ENCODE peak calls at places on chromosomes 13 and 19, in five cellular contexts. F is gastrocnemius medialis, A is body of pancreas, D is A549, T is stomach. B is an unnamed sample.

GRCh38 chr19:5138606-5139594 is 170.0 kb downstream of the KDM4B start:
- DNase-seq in F (no peak), A (no peak), D (no peak), T (peak; percentile 56), B (no peak)

GRCh38 chr19:40467007-40467565 is 285 bp downstream of the SPTBN4 start:
- DNase-seq in F (no peak), A (peak; percentile 20), D (no peak), T (no peak), B (no peak)

GRCh38 chr13:109804654-109805053 is 18.3 kb upstream of the IRS2 start:
- DNase-seq in F (no peak), A (no peak), D (no peak), T (no peak), B (no peak)

GRCh38 chr13:64234255-64234654 is 2818.6 kb upstream of the PCDH20 start:
- DNase-seq in F (no peak), A (no peak), D (no peak), T (no peak), B (no peak)

GRCh38 chr13:47332149-47332548 is 435.3 kb upstream of the HTR2A start:
- DNase-seq in F (no peak), A (no peak), D (no peak), T (no peak), B (no peak)

GRCh38 chr19:45953676-45954075 is 20.0 kb downstream of the NOVA2 start:
- DNase-seq in F (no peak), A (no peak), D (no peak), T (no peak), B (no peak)

GRCh38 chr13:33263976-33264619 is 21.5 kb downstream of the STARD13 start:
- DNase-seq in F (peak; percentile 30), A (no peak), D (no peak), T (no peak), B (no peak)

GRCh38 chr13:45296259-45296658 is 44.7 kb downstream of the TPT1 start:
- DNase-seq in F (no peak), A (no peak), D (no peak), T (no peak), B (no peak)

GRCh38 chr19:29266603-29267002 is 53.7 kb upstream of the UQCRFS1 start:
- DNase-seq in F (no peak), A (no peak), D (no peak), T (no peak), B (no peak)

GRCh38 chr19:35328851-35329285 is at the start of gene CD22:
- DNase-seq in F (no peak), A (no peak), D (no peak), T (no peak), B (no peak)

GRCh38 chr19:33193864-33194362 is at the start of gene LRP3:
- DNase-seq in F (no peak), A (peak; percentile 41), D (peak; percentile 55), T (peak; percentile 52), B (peak; percentile 64)

GRCh38 chr13:108269601-108270328 is at the start of gene TNFSF13B:
- DNase-seq in F (peak; percentile 17), A (peak; percentile 51), D (peak; percentile 4), T (peak; percentile 43), B (peak; percentile 39)

GRCh38 chr13:103692442-103692841 is 626.2 kb upstream of the SLC10A2 start:
- DNase-seq in F (no peak), A (no peak), D (no peak), T (no peak), B (no peak)

GRCh38 chr13:39675904-39676303 is 20.4 kb downstream of the COG6 start:
- DNase-seq in F (no peak), A (no peak), D (no peak), T (no peak), B (no peak)

GRCh38 chr19:37959665-37960114 is 52.7 kb downstream of the SIPA1L3 start:
- DNase-seq in F (no peak), A (no peak), D (no peak), T (no peak), B (no peak)

GRCh38 chr19:17475541-17476115 is 5.3 kb downstream of the SLC27A1 start:
- DNase-seq in F (peak; percentile 83), A (peak; percentile 69), D (no peak), T (peak; percentile 65), B (peak; percentile 52)

GRCh38 chr19:36876993-36877938 is 26.6 kb downstream of the ZNF345 start:
- DNase-seq in F (no peak), A (no peak), D (peak; percentile 12), T (no peak), B (no peak)

GRCh38 chr13:42333613-42334328 is 61.8 kb downstream of the AKAP11 start:
- DNase-seq in F (no peak), A (no peak), D (peak; percentile 41), T (no peak), B (peak; percentile 5)

GRCh38 chr13:30615851-30616311 is 1.8 kb upstream of the USPL1 start:
- DNase-seq in F (no peak), A (no peak), D (no peak), T (no peak), B (no peak)

GRCh38 chr13:42054798-42055499 is 6.5 kb downstream of the DGKH start:
- DNase-seq in F (no peak), A (no peak), D (no peak), T (no peak), B (no peak)

GRCh38 chr19:16625183-16625958 is 2.6 kb downstream of the MED26 start:
- DNase-seq in F (no peak), A (no peak), D (no peak), T (no peak), B (no peak)

GRCh38 chr13:28558126-28558525 is 63.2 kb upstream of the FLT1 start:
- DNase-seq in F (no peak), A (no peak), D (no peak), T (no peak), B (no peak)

GRCh38 chr13:113182046-113182445 is 23.6 kb downstream of the PROZ start:
- DNase-seq in F (no peak), A (no peak), D (no peak), T (no peak), B (no peak)

GRCh38 chr13:45500492-45501174 is 35.9 kb downstream of the COG3 start:
- DNase-seq in F (no peak), A (no peak), D (no peak), T (no peak), B (no peak)

GRCh38 chr19:18306209-18306902 is 16.5 kb downstream of the LSM4 start:
- DNase-seq in F (no peak), A (no peak), D (no peak), T (no peak), B (no peak)

GRCh38 chr13:45879666-45880065 is 28.1 kb upstream of the SIAH3 start:
- DNase-seq in F (peak; percentile 95), A (no peak), D (peak; percentile 25), T (peak; percentile 48), B (peak; percentile 69)

GRCh38 chr19:39152066-39152465 is 26.5 kb downstream of the PAK4 start:
- DNase-seq in F (no peak), A (no peak), D (no peak), T (no peak), B (no peak)

GRCh38 chr13:38012096-38012495 is 142.5 kb upstream of the TRPC4 start:
- DNase-seq in F (no peak), A (no peak), D (no peak), T (no peak), B (no peak)

GRCh38 chr19:17300992-17301585 is 2.1 kb downstream of the ABHD8 start:
- DNase-seq in F (no peak), A (no peak), D (no peak), T (no peak), B (no peak)

GRCh38 chr13:68369739-68370138 is 1139.6 kb upstream of the PCDH9 start:
- DNase-seq in F (no peak), A (no peak), D (peak; percentile 59), T (no peak), B (no peak)

GRCh38 chr19:19342086-19343015 is 21.7 kb downstream of the MAU2 start:
- DNase-seq in F (peak; percentile 70), A (peak; percentile 71), D (peak; percentile 70), T (peak; percentile 76), B (peak; percentile 62)

GRCh38 chr19:7069904-7070226 is 362 bp downstream of the ZNF557 start:
- DNase-seq in F (no peak), A (no peak), D (no peak), T (no peak), B (no peak)
- H3K27ac ChIP-seq in F (peak overlapping the region; percentile 75), A (peak overlapping the region; percentile 86), D (peak overlapping the region; percentile 97), T (peak overlapping the region; percentile 81), B (peak overlapping the region; percentile 33)

GRCh38 chr19:53880716-53881481 is 1.1 kb upstream of the PRKCG start:
- DNase-seq in F (no peak), A (no peak), D (no peak), T (no peak), B (no peak)
- H3K4me3 ChIP-seq in F (no peak overlapping the region), A (no peak overlapping the region), D (peak overlapping the region; percentile 51), T (no peak overlapping the region), B (no peak overlapping the region)

GRCh38 chr13:27482996-27483395 is 32.6 kb upstream of the MTIF3 start:
- DNase-seq in F (no peak), A (no peak), D (no peak), T (no peak), B (no peak)
- TF ChIP-seq POLR2A in F (no peak), A (no peak), D (no peak), T (no peak), B (no peak)

DNA sequence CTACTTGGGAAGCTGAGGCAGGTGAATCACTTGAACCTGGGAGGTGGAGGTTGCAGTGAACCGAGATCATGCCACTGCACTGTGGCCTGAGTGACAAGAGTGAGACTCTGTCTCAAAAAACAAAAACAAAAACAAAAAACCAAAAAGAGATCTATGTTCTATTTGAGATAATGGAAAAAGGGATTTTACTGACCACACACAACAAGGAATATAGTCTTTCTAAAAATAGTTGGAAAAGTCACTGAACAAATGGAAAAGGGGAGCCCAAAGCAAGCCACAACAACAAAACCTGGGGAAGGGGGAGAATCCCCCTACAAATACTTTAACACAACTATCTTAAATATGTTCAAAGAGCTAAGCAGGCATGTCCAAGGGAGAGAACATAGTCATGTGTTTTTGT is 37.3 kb downstream of the ZNF558 start:
- DNase-seq in F (no peak), A (no peak), D (no peak), T (no peak), B (no peak)
- H3K27ac ChIP-seq in F (no peak overlapping the region), A (no peak overlapping the region), D (no peak overlapping the region), T (no peak overlapping the region), B (no peak overlapping the region)

DNA sequence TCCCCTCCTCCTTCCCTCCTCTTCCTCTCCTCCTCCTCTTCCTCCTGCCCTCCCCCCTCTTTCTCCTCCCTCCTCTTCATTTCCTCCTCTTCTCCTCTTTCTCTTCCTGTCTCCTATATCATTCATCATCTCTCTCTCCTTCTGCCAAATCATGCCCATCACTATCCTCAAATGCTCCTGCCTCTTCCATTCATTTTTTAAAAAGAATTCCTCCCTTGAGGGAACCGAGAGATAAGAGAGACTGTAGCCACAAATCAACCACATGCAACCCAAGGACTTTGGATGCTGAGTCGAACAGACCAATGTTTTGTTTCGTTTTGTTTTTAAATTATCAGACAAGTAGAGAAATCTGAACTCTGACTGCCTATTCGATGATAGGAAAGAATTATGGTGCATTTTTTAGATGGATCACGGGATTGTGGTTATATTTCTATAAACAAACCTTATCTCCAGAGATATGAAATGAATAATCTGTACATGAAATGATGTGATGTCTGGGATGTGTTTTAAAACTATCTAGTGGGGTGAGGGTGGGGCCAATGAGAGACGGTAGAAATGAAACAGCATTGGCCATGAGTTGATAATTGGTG is 9.5 kb upstream of the ZNF541 start:
- DNase-seq in F (no peak), A (no peak), D (no peak), T (no peak), B (no peak)
- H3K4me3 ChIP-seq in F (no peak overlapping the region), A (no peak overlapping the region), D (no peak overlapping the region), T (no peak overlapping the region), B (no peak overlapping the region)